ENCODE peak calls at places on chromosomes 13 and 19, in six cellular contexts. I is GM23248, G is NCI-H1092, U is fibroblast of lung, C is HuH-7, P is neural progenitor cell. F is an unnamed sample.

GRCh38 chr13:22454586-22454985 is 726.2 kb upstream of the SGCG start:
- DNase-seq in I (no peak), G (no peak), U (peak; percentile 46), C (no peak), P (no peak), F (peak; percentile 1)

GRCh38 chr13:108086678-108087077 is 128.7 kb downstream of the LIG4 start:
- DNase-seq in I (peak; percentile 55), G (no peak), U (peak; percentile 0), C (no peak), P (peak; percentile 18), F (no peak)

GRCh38 chr19:33260628-33261418 is 35.2 kb upstream of the SLC7A10 start:
- DNase-seq in I (no peak), G (no peak), U (no peak), C (no peak), P (no peak), F (no peak)

GRCh38 chr19:7597689-7598088 is 2.0 kb downstream of the CAMSAP3 start:
- DNase-seq in I (peak; percentile 23), G (no peak), U (no peak), C (no peak), P (no peak), F (no peak)

GRCh38 chr19:39059302-39059701 is 24.9 kb upstream of the ACP7 start:
- DNase-seq in I (no peak), G (no peak), U (no peak), C (no peak), P (no peak), F (no peak)

GRCh38 chr19:37893845-37894575 is 12.4 kb downstream of the WDR87 start:
- DNase-seq in I (no peak), G (no peak), U (no peak), C (no peak), P (no peak), F (no peak)

GRCh38 chr19:40908981-40909380 is 26.9 kb upstream of the CYP2A7 start:
- DNase-seq in I (peak; percentile 39), G (no peak), U (no peak), C (peak; percentile 41), P (no peak), F (no peak)

GRCh38 chr19:46713781-46714522 is 3.0 kb downstream of the PRKD2 start:
- DNase-seq in I (peak; percentile 91), G (peak; percentile 52), U (peak; percentile 73), C (peak; percentile 98), P (peak; percentile 72), F (peak; percentile 82)

GRCh38 chr19:51012661-51013190 is 6.8 kb downstream of the KLK10 start:
- DNase-seq in I (no peak), G (no peak), U (no peak), C (no peak), P (no peak), F (no peak)

GRCh38 chr13:79246575-79246949 is 159.5 kb downstream of the RBM26 start:
- DNase-seq in I (no peak), G (no peak), U (no peak), C (no peak), P (no peak), F (peak; percentile 3)

GRCh38 chr19:19711306-19711933 is 21.5 kb downstream of the ZNF14 start:
- DNase-seq in I (no peak), G (no peak), U (no peak), C (no peak), P (no peak), F (no peak)

GRCh38 chr13:44974056-44974798 is 15.0 kb downstream of the NUFIP1 start:
- DNase-seq in I (peak; percentile 46), G (no peak), U (peak; percentile 53), C (no peak), P (no peak), F (no peak)

GRCh38 chr19:49216076-49216475 is 58.5 kb downstream of the TRPM4 start:
- DNase-seq in I (peak; percentile 58), G (no peak), U (no peak), C (no peak), P (no peak), F (no peak)

GRCh38 chr19:2286402-2287140 is 4.6 kb upstream of the PEAK3 start:
- DNase-seq in I (no peak), G (no peak), U (no peak), C (no peak), P (no peak), F (no peak)

GRCh38 chr13:99572921-99573320 is 71.6 kb downstream of the TM9SF2 start:
- DNase-seq in I (peak; percentile 48), G (no peak), U (no peak), C (no peak), P (no peak), F (no peak)

GRCh38 chr19:5627395-5627904 is 4.6 kb downstream of the SAFB start:
- DNase-seq in I (peak; percentile 68), G (no peak), U (peak; percentile 34), C (no peak), P (peak; percentile 19), F (no peak)

GRCh38 chr13:48775285-48775684 is 121.6 kb downstream of the CYSLTR2 start:
- DNase-seq in I (peak; percentile 66), G (no peak), U (no peak), C (no peak), P (no peak), F (no peak)

GRCh38 chr19:2600914-2601870 is 101.3 kb downstream of the GNG7 start:
- DNase-seq in I (no peak), G (no peak), U (no peak), C (no peak), P (no peak), F (no peak)

GRCh38 chr13:113169277-113170272 is 11.1 kb downstream of the PROZ start:
- DNase-seq in I (no peak), G (no peak), U (no peak), C (peak; percentile 80), P (peak; percentile 28), F (no peak)

GRCh38 chr19:45643024-45643926 is 4.1 kb upstream of the EML2 start:
- DNase-seq in I (peak; percentile 75), G (peak; percentile 57), U (peak; percentile 79), C (peak; percentile 96), P (peak; percentile 91), F (peak; percentile 76)